ENCODE peak calls at places on chromosomes 5 and 9, in eight cellular contexts. D is BJ, J is RWPE2, H is fibroblast of mammary gland, E is AG04449, V is PC-3, G is AG04450, S is uterus. A is an unnamed sample.

GRCh38 chr9:126127591-126127990 is 199.0 kb upstream of the MVB12B start:
- DNase-seq in D (no peak), J (no peak), H (no peak), E (no peak), V (no peak), G (no peak), S (no peak), A (no peak)

GRCh38 chr5:170821257-170821800 is 37.8 kb downstream of the GABRP start:
- DNase-seq in D (no peak), J (no peak), H (no peak), E (no peak), V (no peak), G (no peak), S (no peak), A (no peak)

GRCh38 chr9:114856210-114856941 is 50.5 kb upstream of the TNFSF15 start:
- DNase-seq in D (peak; percentile 68), J (no peak), H (peak; percentile 83), E (peak; percentile 65), V (no peak), G (peak; percentile 69), S (no peak), A (peak; percentile 43)

GRCh38 chr9:121122450-121123032 is 47.8 kb downstream of the CNTRL start:
- DNase-seq in D (no peak), J (no peak), H (peak; percentile 34), E (no peak), V (no peak), G (no peak), S (no peak), A (no peak)

GRCh38 chr5:131193106-131193505 is 22.4 kb downstream of the LYRM7 start:
- DNase-seq in D (no peak), J (no peak), H (peak; percentile 12), E (no peak), V (no peak), G (no peak), S (no peak), A (no peak)

GRCh38 chr5:673837-674629 is 19.1 kb downstream of the TPPP start:
- DNase-seq in D (no peak), J (no peak), H (no peak), E (no peak), V (no peak), G (no peak), S (no peak), A (no peak)

GRCh38 chr9:99056876-99057664 is 47.8 kb upstream of the TGFBR1 start:
- DNase-seq in D (peak; percentile 53), J (no peak), H (peak; percentile 84), E (peak; percentile 74), V (peak; percentile 64), G (no peak), S (no peak), A (peak; percentile 36)

GRCh38 chr5:65925094-65925600 is 1.2 kb upstream of the ERBIN start:
- DNase-seq in D (no peak), J (peak; percentile 76), H (peak; percentile 71), E (no peak), V (peak; percentile 28), G (peak; percentile 26), S (peak; percentile 62), A (peak; percentile 65)

GRCh38 chr5:135033026-135033861 is 784 bp downstream of the PITX1 start:
- DNase-seq in D (no peak), J (no peak), H (peak; percentile 12), E (no peak), V (peak; percentile 24), G (peak; percentile 10), S (no peak), A (peak; percentile 55)

GRCh38 chr9:112848316-112849151 is 42.1 kb downstream of the SLC46A2 start:
- DNase-seq in D (no peak), J (no peak), H (no peak), E (no peak), V (no peak), G (no peak), S (no peak), A (no peak)

GRCh38 chr5:140366770-140367630 is 7.0 kb downstream of the SLC4A9 start:
- DNase-seq in D (no peak), J (no peak), H (no peak), E (no peak), V (no peak), G (no peak), S (no peak), A (no peak)

GRCh38 chr9:93586290-93587057 is 10.1 kb downstream of the PHF2 start:
- DNase-seq in D (no peak), J (no peak), H (no peak), E (no peak), V (no peak), G (no peak), S (no peak), A (no peak)

GRCh38 chr5:131475416-131476045 is 159.5 kb downstream of the RAPGEF6 start:
- DNase-seq in D (peak; percentile 39), J (no peak), H (no peak), E (no peak), V (no peak), G (no peak), S (no peak), A (no peak)

GRCh38 chr5:110785356-110785755 is 46.5 kb downstream of the SLC25A46 start:
- DNase-seq in D (no peak), J (no peak), H (peak; percentile 97), E (peak; percentile 4), V (peak; percentile 96), G (no peak), S (no peak), A (peak; percentile 21)

GRCh38 chr9:97362777-97363545 is 48.9 kb upstream of the TDRD7 start:
- DNase-seq in D (no peak), J (no peak), H (peak; percentile 2), E (no peak), V (no peak), G (no peak), S (no peak), A (no peak)

GRCh38 chr9:114202849-114203248 is 47.5 kb downstream of the COL27A1 start:
- DNase-seq in D (no peak), J (no peak), H (peak; percentile 45), E (no peak), V (no peak), G (no peak), S (no peak), A (no peak)

GRCh38 chr9:125544988-125545651 is 161.9 kb downstream of the MAPKAP1 start:
- DNase-seq in D (peak; percentile 44), J (no peak), H (peak; percentile 84), E (no peak), V (peak; percentile 4), G (peak; percentile 74), S (peak; percentile 32), A (no peak)

GRCh38 chr9:112761912-112762651 is 11.5 kb downstream of the SNX30 start:
- DNase-seq in D (no peak), J (no peak), H (peak; percentile 74), E (no peak), V (no peak), G (peak; percentile 49), S (no peak), A (no peak)

GRCh38 chr9:32431940-32432555 is 47.6 kb downstream of the ACO1 start:
- DNase-seq in D (no peak), J (no peak), H (peak; percentile 54), E (no peak), V (peak; percentile 36), G (no peak), S (peak; percentile 31), A (peak; percentile 31)

GRCh38 chr9:97982719-97983523 is at the start of gene ANP32B:
- DNase-seq in D (peak; percentile 54), J (peak; percentile 91), H (peak; percentile 79), E (peak; percentile 36), V (peak; percentile 85), G (peak; percentile 67), S (peak; percentile 94), A (peak; percentile 94)

GRCh38 chr5:79602884-79603283 is 9.4 kb upstream of the TENT2 start:
- DNase-seq in D (no peak), J (no peak), H (no peak), E (no peak), V (no peak), G (no peak), S (no peak), A (no peak)

GRCh38 chr5:172772112-172772906 is 1.3 kb upstream of the DUSP1 start:
- DNase-seq in D (peak; percentile 90), J (peak; percentile 93), H (peak; percentile 96), E (peak; percentile 83), V (peak; percentile 93), G (peak; percentile 80), S (peak; percentile 92), A (peak; percentile 85)

GRCh38 chr5:67095346-67095871 is 101.2 kb downstream of the CD180 start:
- DNase-seq in D (no peak), J (no peak), H (peak; percentile 69), E (no peak), V (no peak), G (no peak), S (peak; percentile 75), A (no peak)

DNA sequence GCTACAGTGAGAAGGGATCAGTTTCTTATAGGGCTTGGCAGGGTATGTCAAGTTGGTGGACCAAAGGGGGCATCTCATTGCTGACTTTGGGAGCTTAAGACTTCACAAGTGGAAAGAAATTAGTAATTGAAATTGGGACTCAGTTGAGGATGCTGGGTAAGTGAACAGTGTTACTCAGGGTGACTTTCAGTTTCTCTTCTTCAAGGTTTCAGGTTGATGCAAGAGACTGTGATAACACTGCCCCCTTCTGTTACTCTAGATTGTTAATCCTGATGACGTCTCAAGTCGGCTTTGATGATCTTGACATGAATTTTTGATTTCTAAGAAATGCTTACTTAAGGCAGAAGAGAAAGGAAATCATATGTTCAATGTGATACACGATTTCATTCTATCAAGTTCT is 21.3 kb downstream of the KCTD16 start:
- DNase-seq in D (peak; percentile 43), J (no peak), H (peak; percentile 84), E (no peak), V (peak; percentile 70), G (no peak), S (no peak), A (peak; percentile 42)
- TF ChIP-seq CTCF in D (peak; percentile 61), J (peak; percentile 68), H (peak; percentile 56), E (peak; percentile 45), V (peak; percentile 62), G (peak; percentile 60), S (no peak), A (peak; percentile 15)

GRCh38 chr9:74770508-74771261 is 117.0 kb downstream of the TRPM6 start:
- DNase-seq in D (no peak), J (no peak), H (peak; percentile 28), E (no peak), V (peak; percentile 37), G (no peak), S (no peak), A (peak; percentile 39)
- TF ChIP-seq CTCF in D (peak; percentile 66), J (peak; percentile 50), H (peak; percentile 61), E (peak; percentile 63), V (peak; percentile 66), G (peak; percentile 54), S (no peak), A (peak; percentile 69)

GRCh38 chr5:152349683-152350526 is 55.2 kb downstream of the NMUR2 start:
- DNase-seq in D (no peak), J (no peak), H (peak; percentile 26), E (no peak), V (peak; percentile 79), G (no peak), S (no peak), A (peak; percentile 49)
- TF ChIP-seq CTCF in D (peak; percentile 61), J (peak; percentile 93), H (peak; percentile 76), E (peak; percentile 14), V (peak; percentile 98), G (peak; percentile 74), S (no peak), A (peak; percentile 88)

DNA sequence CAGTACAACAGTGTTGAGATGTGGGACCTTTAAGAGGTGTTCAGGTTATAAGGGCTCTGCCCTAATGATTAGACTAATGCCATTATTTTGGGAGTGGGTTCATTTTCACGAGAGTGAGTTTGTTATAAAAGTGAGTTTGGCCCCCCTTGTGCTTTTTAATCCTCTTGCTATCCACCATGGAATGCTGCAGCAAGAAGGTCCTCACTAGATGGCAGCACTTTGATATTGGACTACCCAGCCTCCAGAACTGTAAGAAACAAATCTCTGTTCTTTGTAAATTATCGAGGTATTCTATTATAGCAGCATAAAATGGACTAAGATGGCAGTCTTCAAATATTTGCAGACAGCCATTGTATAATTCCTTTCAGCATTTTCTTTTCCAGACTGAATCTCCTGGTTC is 212.4 kb downstream of the LRRC70 start:
- DNase-seq in D (no peak), J (no peak), H (peak; percentile 6), E (no peak), V (no peak), G (no peak), S (no peak), A (no peak)
- TF ChIP-seq CTCF in D (peak; percentile 23), J (peak; percentile 53), H (peak; percentile 23), E (no peak), V (peak; percentile 47), G (no peak), S (no peak), A (no peak)